ENCODE peak calls at places on chromosomes 12 and 14, in seven cellular contexts. L is PC-3, G is neural progenitor cell, U is HCT116, F is GM23338, B is hepatocyte, H is MM.1S. Q is an unnamed sample.

GRCh38 chr12:10501031-10501430 is 4.7 kb upstream of the EIF2S3B start:
- DNase-seq in L (peak; percentile 25), G (no peak), U (peak; percentile 2), F (no peak), B (no peak), H (no peak), Q (peak; percentile 27)

GRCh38 chr12:114697741-114698565 is 14.0 kb upstream of the TBX3 start:
- DNase-seq in L (no peak), G (peak; percentile 89), U (no peak), F (no peak), B (peak; percentile 83), H (no peak), Q (peak; percentile 56)

GRCh38 chr14:94129758-94130414 is 482 bp upstream of the IFI27L2 start:
- DNase-seq in L (peak; percentile 52), G (peak; percentile 75), U (peak; percentile 56), F (peak; percentile 73), B (peak; percentile 49), H (peak; percentile 17), Q (peak; percentile 77)

GRCh38 chr12:115934046-115934445 is 343.4 kb downstream of the MED13L start:
- DNase-seq in L (no peak), G (no peak), U (no peak), F (no peak), B (no peak), H (no peak), Q (no peak)

GRCh38 chr12:52407918-52408317 is 1.8 kb upstream of the KRT82 start:
- DNase-seq in L (no peak), G (peak; percentile 19), U (no peak), F (no peak), B (no peak), H (no peak), Q (no peak)

GRCh38 chr12:27615331-27615891 is 80.8 kb upstream of the REP15 start:
- DNase-seq in L (peak; percentile 81), G (no peak), U (peak; percentile 71), F (no peak), B (peak; percentile 30), H (no peak), Q (peak; percentile 74)

GRCh38 chr14:61048640-61049039 is 67.6 kb downstream of the SLC38A6 start:
- DNase-seq in L (no peak), G (no peak), U (no peak), F (no peak), B (no peak), H (no peak), Q (peak; percentile 61)

GRCh38 chr12:130949806-130950205 is 3.9 kb upstream of the ADGRD1 start:
- DNase-seq in L (no peak), G (no peak), U (no peak), F (no peak), B (no peak), H (no peak), Q (no peak)

GRCh38 chr14:49971156-49972141 is 78.6 kb downstream of the ARF6 start:
- DNase-seq in L (peak; percentile 43), G (no peak), U (no peak), F (no peak), B (no peak), H (peak; percentile 81), Q (no peak)

GRCh38 chr14:23436327-23437141 is 1.1 kb upstream of the MYH7 start:
- DNase-seq in L (no peak), G (peak; percentile 67), U (no peak), F (no peak), B (peak; percentile 65), H (no peak), Q (no peak)

GRCh38 chr12:14545144-14546124 is 22.2 kb downstream of the PLBD1 start:
- DNase-seq in L (no peak), G (no peak), U (no peak), F (no peak), B (no peak), H (no peak), Q (no peak)

GRCh38 chr14:32366256-32366655 is 37.2 kb downstream of the AKAP6 start:
- DNase-seq in L (peak; percentile 4), G (peak; percentile 6), U (no peak), F (peak; percentile 17), B (peak; percentile 31), H (no peak), Q (peak; percentile 67)

GRCh38 chr14:26730929-26731618 is 133.2 kb upstream of the NOVA1 start:
- DNase-seq in L (peak; percentile 41), G (peak; percentile 67), U (no peak), F (peak; percentile 80), B (peak; percentile 30), H (no peak), Q (peak; percentile 30)

DNA sequence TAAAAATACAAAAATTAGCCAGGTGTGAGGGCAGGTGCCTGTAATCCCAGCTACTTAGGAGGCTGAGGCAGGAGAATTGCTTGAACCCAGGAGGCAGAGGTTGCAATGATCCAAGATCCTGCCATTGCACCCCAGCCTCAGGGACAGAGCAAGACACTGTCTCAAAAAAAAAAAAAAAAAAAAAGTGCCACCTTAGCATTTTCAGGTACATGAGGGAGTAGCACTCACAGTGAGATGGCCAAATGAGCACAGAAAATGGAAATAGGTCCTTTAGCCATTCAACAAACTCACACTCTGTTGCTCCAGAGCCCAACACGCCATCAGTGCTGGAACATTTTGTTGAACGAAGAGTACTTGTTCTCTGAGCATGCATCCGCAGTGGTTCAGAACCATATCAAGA is 75.2 kb upstream of the MYL2 start:
- DNase-seq in L (no peak), G (no peak), U (no peak), F (no peak), B (no peak), H (no peak), Q (no peak)
- TF ChIP-seq EZH2 in L (no peak), G (no peak), U (no peak), F (no peak), B (no peak), H (no peak), Q (no peak)

GRCh38 chr12:54000774-54001114 is 783 bp downstream of the HOXC9 start:
- DNase-seq in L (no peak), G (no peak), U (no peak), F (no peak), B (no peak), H (no peak), Q (no peak)
- H2AFZ ChIP-seq in L (no peak overlapping the region), G (no peak overlapping the region), U (no peak overlapping the region), F (no peak overlapping the region), B (peak overlapping the region; percentile 84), H (no peak overlapping the region), Q (peak overlapping the region; percentile 100)

GRCh38 chr14:104686624-104687517 is 2.5 kb upstream of the INF2 start:
- DNase-seq in L (no peak), G (peak; percentile 1), U (no peak), F (no peak), B (no peak), H (no peak), Q (no peak)

GRCh38 chr14:104688505-104688754 is 988 bp upstream of the INF2 start:
- DNase-seq in L (no peak), G (no peak), U (no peak), F (no peak), B (no peak), H (no peak), Q (no peak)

GRCh38 chr14:104685998-104686610 is 3.3 kb upstream of the INF2 start:
- DNase-seq in L (no peak), G (no peak), U (no peak), F (no peak), B (no peak), H (no peak), Q (no peak)

GRCh38 chr14:104688755-104689619 is at the start of gene INF2:
- DNase-seq in L (peak; percentile 74), G (peak; percentile 80), U (no peak), F (peak; percentile 77), B (peak; percentile 88), H (no peak), Q (peak; percentile 86)

DNA sequence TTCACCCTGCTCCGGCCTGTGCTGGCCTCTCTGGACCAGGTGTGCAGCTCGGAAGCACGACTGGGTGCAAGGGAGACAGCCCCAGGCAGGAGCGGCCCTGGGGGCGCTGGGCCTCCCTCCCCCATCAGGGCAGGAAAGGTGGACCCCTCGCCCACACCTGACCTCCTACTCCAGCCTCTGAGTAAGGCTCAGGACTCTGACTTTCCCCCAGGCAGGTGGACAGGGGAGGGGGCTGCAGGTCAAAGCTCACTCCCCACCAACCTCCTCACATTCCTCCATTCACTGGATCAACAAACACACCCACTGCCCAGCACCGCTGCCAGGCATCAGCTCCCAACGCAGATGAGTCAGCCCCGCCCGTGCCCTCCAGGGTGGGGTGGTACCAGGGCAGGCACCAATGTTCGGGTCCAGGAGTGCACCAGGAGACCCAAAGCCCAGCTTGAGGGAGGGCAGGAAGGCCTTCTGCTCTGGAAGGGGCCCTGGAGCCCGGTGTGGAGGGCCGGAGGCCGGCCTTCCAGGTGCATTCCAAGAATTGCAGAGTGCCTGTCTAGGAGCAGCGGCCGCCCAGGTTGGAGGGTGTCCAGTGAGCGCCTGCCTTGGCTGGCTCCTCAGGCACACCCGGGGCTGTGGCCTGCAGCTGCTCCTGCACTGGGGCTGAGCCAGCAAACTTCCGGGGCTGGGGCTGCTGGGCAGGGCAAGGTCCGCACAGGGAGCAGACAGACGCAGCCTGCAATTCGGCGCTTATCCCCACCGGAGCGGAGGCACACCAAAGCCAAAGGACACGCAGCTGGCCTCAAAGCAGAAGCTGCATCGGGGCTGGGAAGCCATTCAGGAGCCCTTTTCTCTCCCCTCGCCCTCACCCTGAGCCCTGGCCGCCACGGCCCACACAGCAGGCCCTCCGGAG is 1.6 kb upstream of the INF2 start:
- DNase-seq in L (peak; percentile 92), G (peak; percentile 52), U (peak; percentile 62), F (peak; percentile 68), B (peak; percentile 91), H (no peak), Q (peak; percentile 49)
- TF ChIP-seq EZH2phosphoT487 in L (peak; percentile 97), G (no peak), U (no peak), F (no peak), B (no peak), H (no peak), Q (no peak)

GRCh38 chr14:36659010-36659821 is 2.4 kb upstream of the PAX9 start:
- DNase-seq in L (peak; percentile 18), G (peak; percentile 23), U (no peak), F (no peak), B (no peak), H (no peak), Q (no peak)

GRCh38 chr14:36658091-36659009 is 3.3 kb upstream of the PAX9 start:
- DNase-seq in L (no peak), G (peak; percentile 46), U (no peak), F (peak; percentile 47), B (peak; percentile 12), H (no peak), Q (peak; percentile 7)

GRCh38 chr14:36656769-36657408 is 4.8 kb upstream of the PAX9 start:
- DNase-seq in L (no peak), G (peak; percentile 48), U (no peak), F (peak; percentile 61), B (no peak), H (no peak), Q (peak; percentile 7)

GRCh38 chr14:36655963-36656768 is 5.5 kb upstream of the PAX9 start:
- DNase-seq in L (peak; percentile 77), G (peak; percentile 90), U (peak; percentile 54), F (peak; percentile 91), B (peak; percentile 37), H (no peak), Q (peak; percentile 42)

DNA sequence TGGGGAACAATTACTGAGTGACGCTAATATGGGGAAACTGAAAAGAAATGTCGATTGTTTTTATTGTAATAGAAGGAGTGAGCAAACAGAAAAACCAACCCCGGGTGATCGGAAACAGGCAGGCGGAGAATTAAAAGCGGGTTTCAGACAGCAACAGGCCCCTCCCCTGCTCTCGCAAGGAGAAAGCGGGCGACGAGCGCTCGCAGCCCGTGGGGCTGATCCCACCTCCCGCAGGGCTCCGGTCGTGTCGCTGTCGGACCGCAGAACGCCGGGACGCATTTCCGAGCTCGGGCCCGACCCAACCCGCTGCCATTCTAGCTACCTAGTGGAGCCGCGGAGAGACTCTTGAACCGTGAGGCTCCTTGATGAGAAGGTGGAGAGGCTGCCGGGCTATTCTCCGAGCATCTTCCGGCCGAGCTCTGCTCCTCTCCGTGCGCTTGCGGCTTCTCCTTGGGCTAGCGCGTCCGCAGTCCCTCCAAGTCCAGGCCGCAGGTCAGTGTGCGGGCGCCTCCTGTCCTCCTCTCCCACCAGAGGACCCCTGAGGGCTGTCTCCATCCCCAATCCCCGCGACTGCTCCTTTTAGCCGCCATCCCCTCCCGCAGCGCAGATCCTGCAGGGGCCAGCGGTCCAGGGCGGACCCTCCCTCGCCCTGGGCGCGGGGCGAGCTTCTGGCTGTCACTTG is 4.1 kb upstream of the PAX9 start:
- DNase-seq in L (peak; percentile 51), G (peak; percentile 72), U (no peak), F (peak; percentile 76), B (peak; percentile 24), H (no peak), Q (peak; percentile 42)
- TF ChIP-seq EZH2 in L (no peak), G (peak; percentile 74), U (no peak), F (peak; percentile 96), B (peak; percentile 67), H (no peak), Q (peak; percentile 89)